ENCODE peak calls at places on chromosome 7, in four cellular contexts. H is effector memory CD8-positive, alpha-beta T cell; F is hippocampal formation; W is lower leg skin. O is an unnamed sample.

GRCh38 chr7:99976626-99977025 is 795 bp upstream of the AZGP1 start:
- DNase-seq in F (no peak), W (no peak), H (no peak), O (no peak)

GRCh38 chr7:131225619-131226101 is 102.0 kb upstream of the MKLN1 start:
- DNase-seq in F (no peak), H (no peak), W (peak), O (peak)

GRCh38 chr7:15839415-15840100 is 153.1 kb upstream of the MEOX2 start:
- DNase-seq in F (no peak), W (peak), H (no peak), O (no peak)

GRCh38 chr7:159149488-159149887 is 4.8 kb upstream of the VIPR2 start:
- DNase-seq in W (peak), H (no peak), F (no peak), O (no peak)

GRCh38 chr7:156764016-156764669 is 123.6 kb downstream of the RNF32 start:
- DNase-seq in H (no peak), W (no peak), F (peak), O (peak)

GRCh38 chr7:54811016-54811924 is 52.3 kb upstream of the SEC61G start:
- DNase-seq in W (no peak), F (no peak), H (no peak), O (no peak)

GRCh38 chr7:2478387-2478760 is 2.2 kb upstream of the GRIFIN start:
- DNase-seq in F (peak), H (no peak), W (peak), O (no peak)

GRCh38 chr7:150778738-150779301 is 21.3 kb downstream of the TMEM176B start:
- DNase-seq in H (peak), W (peak), F (peak), O (peak)

GRCh38 chr7:98808751-98809460 is 60.9 kb downstream of the TMEM130 start:
- DNase-seq in W (no peak), F (no peak), H (no peak), O (no peak)

GRCh38 chr7:117088623-117089199 is 135.4 kb downstream of the ST7 start:
- DNase-seq in W (no peak), H (no peak), F (no peak), O (no peak)

GRCh38 chr7:24283900-24284698 is at the start of gene NPY:
- DNase-seq in W (no peak), F (no peak), H (no peak), O (no peak)

GRCh38 chr7:67100956-67101361 is 104.3 kb downstream of the TYW1 start:
- DNase-seq in W (no peak), F (no peak), H (no peak), O (no peak)

GRCh38 chr7:55099086-55099831 is 80.4 kb downstream of the EGFR start:
- DNase-seq in W (no peak), F (no peak), H (no peak), O (no peak)

GRCh38 chr7:101163281-101164070 is 1.9 kb downstream of the VGF start:
- DNase-seq in F (no peak), W (no peak), H (no peak), O (no peak)

GRCh38 chr7:152894295-152895170 is 135.0 kb downstream of the ACTR3B start:
- DNase-seq in F (no peak), W (peak), H (no peak), O (no peak)

GRCh38 chr7:28975987-28976386 is 17.9 kb upstream of the TRIL start:
- DNase-seq in W (no peak), H (no peak), F (no peak), O (no peak)

GRCh38 chr7:64888561-64888900 is 14.5 kb upstream of the ZNF273 start:
- DNase-seq in H (no peak), W (no peak), F (no peak), O (no peak)

GRCh38 chr7:28723336-28723735 is 234.8 kb downstream of the TRIL start:
- DNase-seq in F (peak), W (no peak), H (no peak), O (peak)

GRCh38 chr7:29360633-29361625 is 166.4 kb downstream of the CHN2 start:
- DNase-seq in F (no peak), H (no peak), W (no peak), O (no peak)